ENCODE peak calls at places on chromosomes 4 and X, in six cellular contexts. One of them, this sample, is unnamed.

GRCh38 chr4:110119347-110119746 is 79.1 kb downstream of the ELOVL6 start:
- DNase-seq in occipital lobe: no peak
- DNase-seq in Ammon's horn: no peak
- DNase-seq in CD8-positive, alpha-beta memory T cell: no peak
- DNase-seq in right atrium auricular region: no peak
- DNase-seq in fibroblast of lung: no peak
- DNase-seq in this sample: peak

GRCh38 chr4:96009720-96010119 is 169.8 kb downstream of the PDHA2 start:
- DNase-seq in CD8-positive, alpha-beta memory T cell: no peak
- DNase-seq in occipital lobe: no peak
- DNase-seq in fibroblast of lung: peak
- DNase-seq in right atrium auricular region: no peak
- DNase-seq in Ammon's horn: no peak
- DNase-seq in this sample: peak

GRCh38 chr4:70297581-70297980 is 37.2 kb upstream of the CABS1 start:
- DNase-seq in right atrium auricular region: no peak
- DNase-seq in CD8-positive, alpha-beta memory T cell: no peak
- DNase-seq in occipital lobe: no peak
- DNase-seq in fibroblast of lung: no peak
- DNase-seq in Ammon's horn: no peak
- DNase-seq in this sample: no peak

GRCh38 chr4:10013722-10014121 is 7.6 kb downstream of the SLC2A9 start:
- DNase-seq in Ammon's horn: peak
- DNase-seq in occipital lobe: no peak
- DNase-seq in fibroblast of lung: no peak
- DNase-seq in right atrium auricular region: no peak
- DNase-seq in CD8-positive, alpha-beta memory T cell: no peak
- DNase-seq in this sample: no peak

GRCh38 chr4:186622788-186623464 is 67.6 kb upstream of the MTNR1A start:
- DNase-seq in fibroblast of lung: peak
- DNase-seq in Ammon's horn: no peak
- DNase-seq in right atrium auricular region: peak
- DNase-seq in occipital lobe: no peak
- DNase-seq in CD8-positive, alpha-beta memory T cell: no peak
- DNase-seq in this sample: peak

GRCh38 chr4:174490356-174490969 is 31.8 kb downstream of the HPGD start:
- DNase-seq in occipital lobe: no peak
- DNase-seq in right atrium auricular region: no peak
- DNase-seq in CD8-positive, alpha-beta memory T cell: no peak
- DNase-seq in fibroblast of lung: peak
- DNase-seq in Ammon's horn: no peak
- DNase-seq in this sample: peak

GRCh38 chr4:170675568-170676262 is 586.0 kb upstream of the AADAT start:
- DNase-seq in occipital lobe: no peak
- DNase-seq in Ammon's horn: no peak
- DNase-seq in fibroblast of lung: peak
- DNase-seq in right atrium auricular region: no peak
- DNase-seq in CD8-positive, alpha-beta memory T cell: no peak
- DNase-seq in this sample: peak

GRCh38 chr4:155529197-155529596 is 137.5 kb upstream of the GUCY1A1 start:
- DNase-seq in occipital lobe: no peak
- DNase-seq in Ammon's horn: no peak
- DNase-seq in CD8-positive, alpha-beta memory T cell: no peak
- DNase-seq in fibroblast of lung: peak
- DNase-seq in right atrium auricular region: no peak
- DNase-seq in this sample: peak

GRCh38 chrX:134547047-134547679 is 87.2 kb downstream of the HPRT1 start:
- DNase-seq in right atrium auricular region: no peak
- DNase-seq in fibroblast of lung: no peak
- DNase-seq in occipital lobe: no peak
- DNase-seq in CD8-positive, alpha-beta memory T cell: no peak
- DNase-seq in Ammon's horn: no peak
- DNase-seq in this sample: peak

GRCh38 chrX:2325076-2325784 is 175.5 kb downstream of the DHRSX start:
- DNase-seq in Ammon's horn: peak
- DNase-seq in CD8-positive, alpha-beta memory T cell: peak
- DNase-seq in right atrium auricular region: peak
- DNase-seq in occipital lobe: no peak
- DNase-seq in fibroblast of lung: peak
- DNase-seq in this sample: no peak

GRCh38 chr4:169179609-169180526 is 90.9 kb downstream of the SH3RF1 start:
- DNase-seq in right atrium auricular region: no peak
- DNase-seq in occipital lobe: peak
- DNase-seq in Ammon's horn: peak
- DNase-seq in fibroblast of lung: peak
- DNase-seq in CD8-positive, alpha-beta memory T cell: no peak
- DNase-seq in this sample: peak

GRCh38 chrX:43315622-43316021 is 340.5 kb upstream of the MAOA start:
- DNase-seq in fibroblast of lung: no peak
- DNase-seq in Ammon's horn: no peak
- DNase-seq in CD8-positive, alpha-beta memory T cell: no peak
- DNase-seq in right atrium auricular region: no peak
- DNase-seq in occipital lobe: no peak
- DNase-seq in this sample: no peak

GRCh38 chr4:176340871-176341685 is 21.3 kb downstream of the SPCS3 start:
- DNase-seq in CD8-positive, alpha-beta memory T cell: no peak
- DNase-seq in fibroblast of lung: peak
- DNase-seq in occipital lobe: no peak
- DNase-seq in right atrium auricular region: no peak
- DNase-seq in Ammon's horn: peak
- DNase-seq in this sample: peak

GRCh38 chr4:54228064-54228527 is 997 bp upstream of the PDGFRA start:
- DNase-seq in occipital lobe: peak
- DNase-seq in CD8-positive, alpha-beta memory T cell: no peak
- DNase-seq in right atrium auricular region: peak
- DNase-seq in Ammon's horn: peak
- DNase-seq in fibroblast of lung: peak
- DNase-seq in this sample: peak

GRCh38 chrX:119638725-119639471 is 32.7 kb upstream of the NKRF start:
- DNase-seq in occipital lobe: no peak
- DNase-seq in right atrium auricular region: no peak
- DNase-seq in fibroblast of lung: no peak
- DNase-seq in CD8-positive, alpha-beta memory T cell: no peak
- DNase-seq in Ammon's horn: no peak
- DNase-seq in this sample: no peak

GRCh38 chrX:20498851-20499635 is 232.3 kb upstream of the RPS6KA3 start:
- DNase-seq in Ammon's horn: no peak
- DNase-seq in occipital lobe: no peak
- DNase-seq in right atrium auricular region: no peak
- DNase-seq in CD8-positive, alpha-beta memory T cell: no peak
- DNase-seq in fibroblast of lung: peak
- DNase-seq in this sample: peak

GRCh38 chrX:11244641-11245040 is 48.6 kb upstream of the AMELX start:
- DNase-seq in Ammon's horn: no peak
- DNase-seq in CD8-positive, alpha-beta memory T cell: no peak
- DNase-seq in right atrium auricular region: peak
- DNase-seq in fibroblast of lung: no peak
- DNase-seq in occipital lobe: no peak
- DNase-seq in this sample: no peak

GRCh38 chrX:104659037-104659744 is 93.2 kb downstream of the IL1RAPL2 start:
- DNase-seq in fibroblast of lung: peak
- DNase-seq in CD8-positive, alpha-beta memory T cell: no peak
- DNase-seq in occipital lobe: no peak
- DNase-seq in right atrium auricular region: no peak
- DNase-seq in Ammon's horn: no peak
- DNase-seq in this sample: peak

GRCh38 chrX:139933904-139934303 is 1.1 kb upstream of the ATP11C start:
- DNase-seq in Ammon's horn: no peak
- DNase-seq in CD8-positive, alpha-beta memory T cell: no peak
- DNase-seq in right atrium auricular region: no peak
- DNase-seq in fibroblast of lung: no peak
- DNase-seq in occipital lobe: no peak
- DNase-seq in this sample: no peak

GRCh38 chrX:82219129-82219528 is 1017.2 kb downstream of the SH3BGRL start:
- DNase-seq in Ammon's horn: no peak
- DNase-seq in CD8-positive, alpha-beta memory T cell: no peak
- DNase-seq in fibroblast of lung: no peak
- DNase-seq in occipital lobe: no peak
- DNase-seq in right atrium auricular region: no peak
- DNase-seq in this sample: no peak

GRCh38 chr4:88196523-88197185 is 38.2 kb upstream of the ABCG2 start:
- DNase-seq in right atrium auricular region: no peak
- DNase-seq in CD8-positive, alpha-beta memory T cell: no peak
- DNase-seq in fibroblast of lung: no peak
- DNase-seq in Ammon's horn: no peak
- DNase-seq in occipital lobe: no peak
- DNase-seq in this sample: no peak

GRCh38 chr4:178395798-178396197 is 953.6 kb upstream of the AGA start:
- DNase-seq in occipital lobe: no peak
- DNase-seq in Ammon's horn: no peak
- DNase-seq in CD8-positive, alpha-beta memory T cell: no peak
- DNase-seq in fibroblast of lung: no peak
- DNase-seq in right atrium auricular region: no peak
- DNase-seq in this sample: no peak

GRCh38 chr4:182883351-182883750 is 33.8 kb downstream of the DCTD start:
- DNase-seq in right atrium auricular region: no peak
- DNase-seq in CD8-positive, alpha-beta memory T cell: no peak
- DNase-seq in occipital lobe: no peak
- DNase-seq in fibroblast of lung: no peak
- DNase-seq in Ammon's horn: no peak
- DNase-seq in this sample: no peak

GRCh38 chr4:184416913-184417734 is 57.2 kb downstream of the IRF2 start:
- DNase-seq in fibroblast of lung: no peak
- DNase-seq in Ammon's horn: no peak
- DNase-seq in occipital lobe: no peak
- DNase-seq in right atrium auricular region: no peak
- DNase-seq in CD8-positive, alpha-beta memory T cell: peak
- DNase-seq in this sample: peak

GRCh38 chrX:28585767-28586166 is 1.5 kb upstream of the IL1RAPL1 start:
- DNase-seq in CD8-positive, alpha-beta memory T cell: no peak
- DNase-seq in fibroblast of lung: no peak
- DNase-seq in right atrium auricular region: no peak
- DNase-seq in occipital lobe: no peak
- DNase-seq in Ammon's horn: no peak
- DNase-seq in this sample: peak

GRCh38 chr4:31905363-31905762 is 1185.2 kb downstream of the PCDH7 start:
- DNase-seq in occipital lobe: no peak
- DNase-seq in fibroblast of lung: no peak
- DNase-seq in right atrium auricular region: no peak
- DNase-seq in Ammon's horn: no peak
- DNase-seq in CD8-positive, alpha-beta memory T cell: no peak
- DNase-seq in this sample: no peak

GRCh38 chr4:1208970-1209704 is 36.8 kb upstream of the SPON2 start:
- DNase-seq in right atrium auricular region: no peak
- DNase-seq in Ammon's horn: no peak
- DNase-seq in CD8-positive, alpha-beta memory T cell: no peak
- DNase-seq in occipital lobe: no peak
- DNase-seq in fibroblast of lung: peak
- DNase-seq in this sample: peak

GRCh38 chr4:73891739-73892405 is 22.7 kb downstream of the CXCL1 start:
- DNase-seq in right atrium auricular region: no peak
- DNase-seq in Ammon's horn: no peak
- DNase-seq in fibroblast of lung: peak
- DNase-seq in occipital lobe: no peak
- DNase-seq in CD8-positive, alpha-beta memory T cell: no peak
- DNase-seq in this sample: peak

GRCh38 chrX:44748014-44748413 is 95.8 kb upstream of the DUSP21 start:
- DNase-seq in fibroblast of lung: peak
- DNase-seq in right atrium auricular region: no peak
- DNase-seq in Ammon's horn: peak
- DNase-seq in occipital lobe: no peak
- DNase-seq in CD8-positive, alpha-beta memory T cell: no peak
- DNase-seq in this sample: peak

GRCh38 chrX:10516781-10517322 is 103.5 kb downstream of the MID1 start:
- DNase-seq in Ammon's horn: no peak
- DNase-seq in fibroblast of lung: no peak
- DNase-seq in CD8-positive, alpha-beta memory T cell: no peak
- DNase-seq in occipital lobe: no peak
- DNase-seq in right atrium auricular region: no peak
- DNase-seq in this sample: no peak

GRCh38 chr4:8739357-8739756 is 132.3 kb downstream of the HMX1 start:
- DNase-seq in CD8-positive, alpha-beta memory T cell: no peak
- DNase-seq in Ammon's horn: no peak
- DNase-seq in fibroblast of lung: no peak
- DNase-seq in right atrium auricular region: peak
- DNase-seq in occipital lobe: no peak
- DNase-seq in this sample: no peak

GRCh38 chrX:108573136-108573535 is 133.5 kb downstream of the COL4A5 start:
- DNase-seq in occipital lobe: no peak
- DNase-seq in fibroblast of lung: no peak
- DNase-seq in right atrium auricular region: no peak
- DNase-seq in CD8-positive, alpha-beta memory T cell: no peak
- DNase-seq in Ammon's horn: no peak
- DNase-seq in this sample: no peak

GRCh38 chr4:153374471-153374870 is 30.0 kb downstream of the MND1 start:
- DNase-seq in CD8-positive, alpha-beta memory T cell: no peak
- DNase-seq in Ammon's horn: no peak
- DNase-seq in fibroblast of lung: no peak
- DNase-seq in right atrium auricular region: no peak
- DNase-seq in occipital lobe: no peak
- DNase-seq in this sample: no peak

GRCh38 chr4:20394471-20394870 is 142.8 kb downstream of the SLIT2 start:
- DNase-seq in occipital lobe: no peak
- DNase-seq in right atrium auricular region: no peak
- DNase-seq in CD8-positive, alpha-beta memory T cell: no peak
- DNase-seq in Ammon's horn: peak
- DNase-seq in fibroblast of lung: no peak
- DNase-seq in this sample: no peak

GRCh38 chrX:65695849-65696248 is 28.4 kb downstream of the MSN start:
- DNase-seq in occipital lobe: no peak
- DNase-seq in CD8-positive, alpha-beta memory T cell: no peak
- DNase-seq in Ammon's horn: no peak
- DNase-seq in right atrium auricular region: no peak
- DNase-seq in fibroblast of lung: no peak
- DNase-seq in this sample: no peak

This sample was measured in mesenchymal stem cell.